ENCODE peak calls at places on chromosomes 11 and 22, in eight cellular contexts. M is sigmoid colon; W is CD4-positive, alpha-beta T cell; Q is effector CD4-positive, alpha-beta T cell; R is neural crest cell; O is mesothelial cell of epicardium; G is posterior cingulate gyrus; V is NCI-H1436. A is an unnamed sample.

GRCh38 chr11:43648888-43649287 is 31.6 kb upstream of the HSD17B12 start:
- DNase-seq in M (no peak), W (no peak), Q (no peak), R (no peak), O (no peak), G (no peak), V (no peak), A (no peak)

GRCh38 chr11:126483796-126484195 is 128.3 kb downstream of the ST3GAL4 start:
- DNase-seq in M (peak), W (no peak), Q (no peak), R (no peak), O (no peak), G (peak), V (no peak), A (no peak)

GRCh38 chr22:27995801-27996528 is 76.9 kb upstream of the PITPNB start:
- DNase-seq in M (peak), W (no peak), Q (no peak), R (no peak), O (no peak), G (peak), V (no peak), A (no peak)

GRCh38 chr22:26106412-26106811 is 62.9 kb upstream of the SEZ6L start:
- DNase-seq in M (no peak), W (no peak), Q (no peak), R (no peak), O (no peak), G (no peak), V (no peak), A (no peak)

GRCh38 chr11:34065505-34066203 is 14.1 kb downstream of the CAPRIN1 start:
- DNase-seq in M (no peak), W (no peak), Q (no peak), R (no peak), O (no peak), G (no peak), V (no peak), A (no peak)

GRCh38 chr11:737366-737765 is 9.9 kb upstream of the TALDO1 start:
- DNase-seq in M (no peak), W (no peak), Q (no peak), R (no peak), O (no peak), G (no peak), V (no peak), A (no peak)

GRCh38 chr11:58730507-58731089 is 1.1 kb downstream of the GLYAT start:
- DNase-seq in M (no peak), W (no peak), Q (no peak), R (no peak), O (no peak), G (no peak), V (no peak), A (no peak)

GRCh38 chr11:10443152-10443551 is 11.9 kb upstream of the AMPD3 start:
- DNase-seq in M (no peak), W (no peak), Q (no peak), R (no peak), O (no peak), G (no peak), V (no peak), A (no peak)

GRCh38 chr22:42905702-42906183 is 48.7 kb upstream of the ARFGAP3 start:
- DNase-seq in M (no peak), W (no peak), Q (no peak), R (no peak), O (no peak), G (no peak), V (no peak), A (peak)

GRCh38 chr22:50613291-50613981 is 12.8 kb downstream of the MAPK8IP2 start:
- DNase-seq in M (no peak), W (no peak), Q (no peak), R (no peak), O (no peak), G (peak), V (no peak), A (no peak)

GRCh38 chr22:39306456-39307361 is 12.7 kb downstream of the RPL3 start:
- DNase-seq in M (no peak), W (peak), Q (peak), R (no peak), O (no peak), G (no peak), V (no peak), A (peak)

GRCh38 chr11:111405551-111405950 is 26.5 kb upstream of the POU2AF1 start:
- DNase-seq in M (no peak), W (no peak), Q (no peak), R (no peak), O (no peak), G (no peak), V (no peak), A (no peak)

GRCh38 chr11:78166832-78167469 is 21.5 kb downstream of the KCTD21 start:
- DNase-seq in M (no peak), W (no peak), Q (no peak), R (no peak), O (no peak), G (no peak), V (no peak), A (no peak)

GRCh38 chr22:49970528-49971231 is 10.1 kb downstream of the PIM3 start:
- DNase-seq in M (peak), W (peak), Q (peak), R (peak), O (peak), G (peak), V (peak), A (peak)

GRCh38 chr22:47165998-47166397 is 403.5 kb downstream of the TBC1D22A start:
- DNase-seq in M (peak), W (no peak), Q (no peak), R (no peak), O (no peak), G (peak), V (peak), A (peak)

GRCh38 chr11:44634401-44635281 is 69.2 kb downstream of the CD82 start:
- DNase-seq in M (peak), W (no peak), Q (no peak), R (peak), O (peak), G (no peak), V (peak), A (peak)

GRCh38 chr11:19432370-19433163 is 191.8 kb upstream of the E2F8 start:
- DNase-seq in M (no peak), W (no peak), Q (no peak), R (no peak), O (no peak), G (no peak), V (no peak), A (no peak)

GRCh38 chr11:86784247-86784681 is 16.1 kb upstream of the PRSS23 start:
- DNase-seq in M (peak), W (no peak), Q (no peak), R (no peak), O (no peak), G (no peak), V (no peak), A (no peak)

GRCh38 chr11:91513734-91514133 is 710.9 kb upstream of the FAT3 start:
- DNase-seq in M (no peak), W (no peak), Q (no peak), R (no peak), O (no peak), G (no peak), V (no peak), A (no peak)

GRCh38 chr11:88402192-88402715 is 64.7 kb upstream of the CTSC start:
- DNase-seq in M (no peak), W (no peak), Q (no peak), R (no peak), O (no peak), G (no peak), V (no peak), A (no peak)

GRCh38 chr11:33016654-33017053 is 976 bp downstream of the DEPDC7 start:
- DNase-seq in M (no peak), W (no peak), Q (no peak), R (no peak), O (no peak), G (no peak), V (no peak), A (no peak)

A was measured in NCI-H345.